ENCODE peak calls at places on chromosomes 1 and 21, in ten cellular contexts. M is astrocyte of the cerebellum, V is stromal cell of bone marrow, Z is substantia nigra, X is small intestine, B is NCI-H748 treated with DMSO at 0.1 percent for 48 hours, Q is NCI-H345, N is aorta, A is left colon, W is endothelial cell. L is an unnamed sample.

GRCh38 chr1:162674018-162674608 is 41.8 kb downstream of the DDR2 start:
- DNase-seq in M (no peak), V (no peak), Z (no peak), X (no peak), B (no peak), Q (no peak), N (no peak), A (no peak), W (no peak), L (no peak)

GRCh38 chr1:60978421-60979357 is 103.7 kb upstream of the NFIA start:
- DNase-seq in M (no peak), V (peak; percentile 36), Z (no peak), X (peak; percentile 50), B (peak; percentile 18), Q (no peak), N (no peak), A (no peak), W (peak; percentile 25), L (no peak)

GRCh38 chr1:33060579-33061083 is 20.3 kb upstream of the AZIN2 start:
- DNase-seq in M (peak; percentile 96), V (peak; percentile 98), Z (peak; percentile 12), X (no peak), B (no peak), Q (no peak), N (no peak), A (no peak), W (no peak), L (no peak)

GRCh38 chr1:35350872-35351271 is 82.4 kb downstream of the ZMYM4 start:
- DNase-seq in M (peak; percentile 8), V (no peak), Z (no peak), X (no peak), B (no peak), Q (no peak), N (no peak), A (no peak), W (no peak), L (no peak)

GRCh38 chr1:192575499-192576189 is at the start of gene RGS1:
- DNase-seq in M (no peak), V (no peak), Z (no peak), X (peak; percentile 75), B (no peak), Q (no peak), N (no peak), A (no peak), W (no peak), L (no peak)

GRCh38 chr1:87872189-87872588 is 543.5 kb downstream of the LMO4 start:
- DNase-seq in M (no peak), V (no peak), Z (no peak), X (no peak), B (no peak), Q (no peak), N (no peak), A (no peak), W (no peak), L (no peak)

GRCh38 chr1:56473582-56474270 is 105.6 kb downstream of the PLPP3 start:
- DNase-seq in M (no peak), V (peak; percentile 29), Z (no peak), X (no peak), B (no peak), Q (no peak), N (no peak), A (no peak), W (no peak), L (no peak)

GRCh38 chr1:84374991-84375838 is 23.1 kb upstream of the DNASE2B start:
- DNase-seq in M (no peak), V (no peak), Z (no peak), X (no peak), B (no peak), Q (no peak), N (no peak), A (no peak), W (no peak), L (no peak)

GRCh38 chr21:35989185-35989735 is 71.1 kb downstream of the SETD4 start:
- DNase-seq in M (no peak), V (peak; percentile 90), Z (no peak), X (peak; percentile 20), B (no peak), Q (no peak), N (peak; percentile 82), A (peak; percentile 28), W (no peak), L (no peak)

GRCh38 chr1:20493839-20494608 is 8.0 kb upstream of the CAMK2N1 start:
- DNase-seq in M (peak; percentile 82), V (peak; percentile 74), Z (peak; percentile 52), X (peak; percentile 94), B (peak; percentile 74), Q (peak; percentile 86), N (peak; percentile 92), A (peak; percentile 77), W (peak; percentile 92), L (peak; percentile 95)

L was measured in DMS153.